ENCODE peak calls at places on chromosomes 12 and 14, in ten cellular contexts. B, F, U, K, M, D, Y, L, P and V are unnamed samples.

GRCh38 chr14:99078426-99078825 is 193.6 kb downstream of the BCL11B start:
- DNase-seq in L (no peak), U (no peak), F (no peak), K (no peak), B (no peak), P (no peak), M (no peak), D (no peak), Y (no peak), V (no peak)

GRCh38 chr12:75585309-75585708 is 73.9 kb upstream of the KRR1 start:
- DNase-seq in B (no peak), P (no peak), Y (no peak), F (peak), D (peak), L (no peak), U (peak), M (no peak), K (peak), V (peak)

GRCh38 chr14:24695265-24696241 is 61.6 kb upstream of the GZMB start:
- DNase-seq in Y (no peak), M (no peak), L (no peak), F (no peak), B (no peak), D (no peak), K (no peak), P (no peak), U (no peak), V (no peak)

GRCh38 chr12:8953773-8954402 is 4.4 kb upstream of the M6PR start:
- DNase-seq in F (no peak), M (no peak), B (no peak), U (no peak), K (no peak), P (no peak), Y (no peak), D (no peak), L (no peak), V (no peak)

GRCh38 chr12:68482014-68482413 is 128.7 kb upstream of the RAP1B start:
- DNase-seq in F (no peak), U (no peak), B (no peak), K (no peak), Y (no peak), L (no peak), M (no peak), P (no peak), D (no peak), V (no peak)

GRCh38 chr12:61610143-61610542 is 650.1 kb upstream of the USP15 start:
- DNase-seq in P (no peak), B (no peak), D (no peak), U (no peak), L (no peak), F (no peak), M (no peak), K (no peak), Y (no peak), V (no peak)

GRCh38 chr14:80607430-80608200 is 333.9 kb downstream of the CEP128 start:
- DNase-seq in K (no peak), L (no peak), M (no peak), B (no peak), Y (no peak), U (no peak), P (no peak), F (peak), D (peak), V (peak)

GRCh38 chr12:58596381-58596780 is 323.9 kb downstream of the LRIG3 start:
- DNase-seq in D (no peak), M (no peak), B (no peak), F (no peak), K (peak), P (no peak), U (no peak), Y (no peak), L (no peak), V (no peak)

GRCh38 chr12:6318440-6318879 is 8.0 kb downstream of the PLEKHG6 start:
- DNase-seq in L (no peak), D (no peak), F (no peak), M (peak), Y (no peak), K (no peak), P (no peak), B (no peak), U (no peak), V (no peak)

GRCh38 chr12:20548592-20548991 is 146.5 kb upstream of the SLCO1C1 start:
- DNase-seq in B (no peak), Y (no peak), L (no peak), D (no peak), P (no peak), M (no peak), U (no peak), K (no peak), F (no peak), V (no peak)

GRCh38 chr12:12915654-12916053 is 24.3 kb downstream of the GPRC5A start:
- DNase-seq in P (no peak), Y (no peak), B (peak), L (no peak), K (no peak), U (no peak), F (no peak), M (no peak), D (no peak), V (no peak)

GRCh38 chr12:107254258-107254856 is 161.0 kb upstream of the CRY1 start:
- DNase-seq in Y (no peak), K (no peak), U (no peak), F (no peak), D (no peak), B (no peak), L (no peak), M (no peak), P (no peak), V (no peak)

DNA sequence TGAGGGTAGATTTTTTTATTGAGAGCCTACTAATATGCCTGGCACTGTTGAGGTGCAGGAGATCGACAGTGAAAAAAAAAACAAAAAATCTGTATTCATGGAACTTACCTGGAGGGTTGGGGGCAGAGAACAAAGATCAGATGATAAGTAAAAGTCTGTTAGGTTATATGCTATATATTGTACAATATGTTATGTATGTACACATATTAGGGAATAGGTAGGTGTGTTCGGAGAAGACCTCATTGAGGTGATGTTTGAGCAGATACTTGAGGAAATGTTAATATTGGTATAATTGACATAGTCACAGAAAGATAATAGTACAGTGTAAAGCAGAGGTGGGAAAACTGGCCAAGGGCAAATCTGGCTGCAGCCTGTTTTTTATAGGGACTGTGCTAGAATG is 5.6 kb downstream of the ARF6 start:
- DNase-seq in F (no peak), D (no peak), M (no peak), B (no peak), L (no peak), Y (no peak), P (no peak), U (no peak), K (no peak), V (no peak)
- H3K4me3 ChIP-seq in F (no peak), D (no peak), M (no peak), B (no peak), L (no peak), Y (no peak), P (no peak), U (no peak), K (no peak), V (no peak)

GRCh38 chr14:106346534-106347290 is 820.3 kb downstream of the TMEM121 start:
- DNase-seq in M (no peak), L (no peak), P (no peak), U (no peak), B (no peak), Y (no peak), D (no peak), K (no peak), F (no peak), V (no peak)
- TF ChIP-seq CTCF in M (no peak), L (no peak), P (no peak), U (no peak), B (no peak), Y (no peak), D (no peak), K (no peak), F (no peak), V (no peak)

DNA sequence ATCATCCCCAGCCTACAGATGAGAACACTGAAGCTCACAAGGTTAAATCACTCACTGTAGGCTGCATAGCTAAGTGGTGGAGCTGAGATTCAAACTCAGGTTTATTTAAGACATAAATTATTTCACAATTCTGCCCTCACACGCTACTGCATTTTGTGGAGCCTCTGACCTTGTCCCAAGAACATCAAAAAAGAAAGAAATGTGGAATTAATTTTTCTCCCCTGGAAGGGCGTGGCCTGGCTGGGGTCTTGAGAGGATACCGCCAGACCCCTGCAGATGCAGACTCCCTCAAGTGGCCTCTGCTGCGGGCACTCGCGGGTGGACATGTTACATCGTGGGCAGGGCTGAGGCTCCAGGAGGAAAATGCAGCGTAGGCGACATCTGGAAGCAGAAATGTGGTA is 40.6 kb downstream of the LTBP2 start:
- DNase-seq in Y (no peak), M (no peak), P (peak), B (no peak), D (peak), F (no peak), K (peak), U (peak), L (no peak), V (peak)
- H3K4me3 ChIP-seq in Y (peak), M (no peak), P (no peak), B (no peak), D (no peak), F (peak), K (peak), U (peak), L (no peak), V (peak)

DNA sequence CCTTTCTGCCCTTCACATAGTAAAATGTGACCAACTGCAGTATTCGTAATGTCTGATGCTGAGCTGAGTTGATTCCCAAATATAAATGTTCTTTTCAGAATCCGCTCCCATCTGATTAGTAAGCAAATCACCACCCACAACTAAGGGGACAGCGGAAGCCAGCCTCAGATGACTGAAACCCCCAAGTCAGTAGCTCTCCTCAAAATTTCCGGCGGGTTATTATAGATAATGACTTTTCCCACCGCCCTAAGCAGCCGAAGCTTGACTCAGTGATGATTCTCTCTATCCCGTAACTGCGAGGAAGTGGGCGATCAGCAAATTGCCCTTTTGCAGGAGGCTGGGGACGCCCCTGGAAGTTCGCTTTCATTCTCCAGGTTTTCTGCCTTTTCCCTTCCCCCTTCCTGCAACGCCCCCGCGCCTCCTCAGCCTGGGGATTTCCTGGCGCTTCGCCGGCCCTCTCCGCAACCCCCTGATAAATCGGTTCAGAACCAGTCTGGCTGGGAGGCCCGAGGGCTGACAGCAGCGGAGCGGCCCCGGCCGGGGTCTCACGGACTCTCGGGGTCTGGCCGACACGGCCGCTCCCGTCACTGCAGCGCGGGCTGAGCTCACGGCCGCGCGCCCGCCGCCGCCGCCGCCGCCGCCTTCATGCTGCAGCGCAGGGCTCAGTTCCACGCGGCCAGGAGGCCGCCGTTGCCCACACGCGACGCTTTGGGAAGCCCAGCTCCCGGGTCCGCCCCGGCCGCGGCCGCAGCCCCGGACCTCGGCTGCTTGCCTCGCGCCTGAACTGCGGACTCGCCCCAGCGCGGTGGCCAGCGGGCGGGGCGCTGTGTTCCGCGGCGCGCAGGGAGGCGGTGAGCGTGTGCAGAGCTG is at the start of gene LRFN5:
- DNase-seq in F (peak), B (no peak), P (peak), Y (peak), L (no peak), K (peak), D (peak), M (peak), U (peak), V (peak)
- TF ChIP-seq CTCF in F (peak), B (no peak), P (no peak), Y (no peak), L (no peak), K (no peak), D (no peak), M (no peak), U (no peak), V (no peak)

GRCh38 chr14:26596722-26597030 is 1.2 kb downstream of the NOVA1 start:
- DNase-seq in F (peak), U (no peak), Y (peak), B (no peak), P (peak), M (peak), D (peak), L (no peak), K (peak), V (peak)
- H3K4me3 ChIP-seq in F (peak), U (peak), Y (peak), B (peak), P (peak), M (no peak), D (peak), L (peak), K (peak), V (peak)

GRCh38 chr14:88463318-88463717 is 77.9 kb downstream of the SPATA7 start:
- DNase-seq in Y (no peak), U (no peak), F (no peak), K (peak), P (no peak), L (no peak), B (peak), D (peak), M (no peak), V (peak)
- TF ChIP-seq CTCF in Y (peak), U (no peak), F (peak), K (peak), P (peak), L (no peak), B (peak), D (peak), M (peak), V (peak)

DNA sequence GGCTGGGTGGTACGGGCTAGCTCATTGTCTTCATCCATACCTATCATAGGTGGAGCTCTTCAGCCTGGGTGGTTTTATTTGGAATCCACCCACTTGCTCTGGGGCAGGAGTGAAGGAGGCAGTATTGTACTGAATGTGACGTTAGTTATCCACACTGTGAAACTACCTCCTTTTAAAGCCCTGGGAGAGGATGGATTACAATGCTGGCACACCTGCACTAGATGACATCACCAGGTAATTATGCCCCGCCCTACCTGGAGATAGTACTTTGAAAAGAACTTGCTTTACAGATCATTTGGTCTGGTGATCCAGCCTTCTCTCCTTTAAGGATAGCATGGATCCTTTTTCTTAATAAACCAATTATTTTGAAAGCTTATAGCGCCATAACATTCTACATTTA is 78.0 kb downstream of the B4GALNT3 start:
- DNase-seq in U (no peak), K (no peak), M (no peak), L (peak), F (no peak), D (no peak), B (peak), P (no peak), Y (no peak), V (no peak)
- H3K4me3 ChIP-seq in U (no peak), K (no peak), M (no peak), L (no peak), F (no peak), D (no peak), B (no peak), P (no peak), Y (no peak), V (no peak)

DNA sequence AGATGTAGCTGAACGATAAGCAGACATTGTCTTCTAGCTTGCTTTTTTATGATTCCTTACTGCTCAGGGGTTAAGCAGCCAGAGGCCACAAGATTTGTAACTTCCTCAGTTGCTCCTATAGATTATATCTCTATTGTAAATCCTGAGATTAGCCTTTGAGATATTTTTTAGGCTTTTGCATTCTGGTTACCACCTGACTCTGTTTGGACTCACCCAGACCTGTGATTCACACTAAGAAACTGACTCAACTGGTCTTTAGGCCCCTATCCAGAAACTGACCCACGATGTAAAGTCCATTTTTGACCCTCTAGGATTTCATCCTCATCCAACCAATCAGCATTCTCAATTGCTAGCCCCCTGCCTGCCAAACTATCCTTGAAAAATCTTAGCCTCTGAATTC is 194.4 kb downstream of the RASSF9 start:
- DNase-seq in Y (no peak), D (no peak), M (no peak), K (peak), F (peak), L (no peak), B (no peak), P (no peak), U (no peak), V (no peak)
- TF ChIP-seq CTCF in Y (no peak), D (no peak), M (no peak), K (no peak), F (no peak), L (no peak), B (no peak), P (no peak), U (no peak), V (no peak)